ENCODE peak calls at places on chromosomes 12 and 14, in six cellular contexts. R, Z, N, G, V and C are unnamed samples.

GRCh38 chr12:67558775-67559174 is 89.8 kb upstream of the DYRK2 start:
- DNase-seq in R (no peak), Z (no peak), N (no peak), G (no peak), V (no peak), C (no peak)

GRCh38 chr12:132565365-132565764 is 45.0 kb downstream of the LRCOL1 start:
- DNase-seq in R (no peak), Z (no peak), N (no peak), G (no peak), V (no peak), C (no peak)

GRCh38 chr12:95371571-95371970 is 102.4 kb upstream of the METAP2 start:
- DNase-seq in R (no peak), Z (no peak), N (no peak), G (no peak), V (no peak), C (no peak)

GRCh38 chr12:20368653-20369163 is 371 bp downstream of the PDE3A start:
- DNase-seq in R (peak; percentile 4), Z (no peak), N (peak; percentile 14), G (no peak), V (peak; percentile 50), C (no peak)

GRCh38 chr14:21072102-21072501 is 2.0 kb downstream of the ARHGEF40 start:
- DNase-seq in R (no peak), Z (no peak), N (peak; percentile 54), G (peak; percentile 44), V (peak; percentile 53), C (no peak)

GRCh38 chr12:52426034-52426433 is 8.1 kb downstream of the KRT75 start:
- DNase-seq in R (no peak), Z (no peak), N (no peak), G (no peak), V (no peak), C (no peak)

GRCh38 chr12:46124848-46125619 is 134.7 kb upstream of the SCAF11 start:
- DNase-seq in R (peak; percentile 47), Z (peak; percentile 45), N (peak; percentile 81), G (peak; percentile 58), V (peak; percentile 34), C (no peak)

GRCh38 chr14:59333235-59333634 is 131.9 kb downstream of the GPR135 start:
- DNase-seq in R (no peak), Z (no peak), N (no peak), G (no peak), V (no peak), C (no peak)

GRCh38 chr12:50251619-50252300 is 31.6 kb downstream of the LIMA1 start:
- DNase-seq in R (no peak), Z (no peak), N (no peak), G (peak; percentile 60), V (no peak), C (no peak)

GRCh38 chr12:46246021-46246700 is 22.7 kb downstream of the SLC38A1 start:
- DNase-seq in R (no peak), Z (no peak), N (no peak), G (no peak), V (no peak), C (no peak)

GRCh38 chr12:104686196-104686595 is 229.4 kb downstream of the CHST11 start:
- DNase-seq in R (no peak), Z (no peak), N (peak; percentile 31), G (no peak), V (no peak), C (no peak)

GRCh38 chr12:74903522-74903921 is 306.1 kb downstream of the KCNC2 start:
- DNase-seq in R (no peak), Z (peak; percentile 33), N (peak; percentile 25), G (no peak), V (no peak), C (no peak)

GRCh38 chr14:100533647-100534485 is 53.4 kb downstream of the BEGAIN start:
- DNase-seq in R (no peak), Z (no peak), N (no peak), G (no peak), V (peak; percentile 23), C (no peak)

GRCh38 chr12:132150780-132151144 is 6.5 kb downstream of the NOC4L start:
- DNase-seq in R (no peak), Z (no peak), N (no peak), G (no peak), V (no peak), C (no peak)

GRCh38 chr12:108884116-108885012 is 4.5 kb downstream of the DAO start:
- DNase-seq in R (no peak), Z (peak; percentile 40), N (peak; percentile 23), G (no peak), V (peak; percentile 61), C (peak; percentile 42)

GRCh38 chr14:50668008-50668851 is at the start of gene SAV1:
- DNase-seq in R (peak; percentile 70), Z (no peak), N (peak; percentile 81), G (peak; percentile 75), V (peak; percentile 89), C (peak; percentile 27)

GRCh38 chr12:122449317-122449716 is 26.8 kb upstream of the CLIP1 start:
- DNase-seq in R (no peak), Z (no peak), N (peak; percentile 94), G (peak; percentile 81), V (no peak), C (no peak)

GRCh38 chr12:98618952-98619351 is 25.5 kb downstream of the SLC25A3 start:
- DNase-seq in R (no peak), Z (no peak), N (peak; percentile 60), G (no peak), V (no peak), C (no peak)

GRCh38 chr14:80606347-80606772 is 335.2 kb downstream of the CEP128 start:
- DNase-seq in R (no peak), Z (no peak), N (no peak), G (no peak), V (no peak), C (no peak)

GRCh38 chr14:83255015-83255726 is 1721.5 kb upstream of the SEL1L start:
- DNase-seq in R (no peak), Z (no peak), N (peak; percentile 5), G (no peak), V (no peak), C (no peak)

GRCh38 chr12:113159937-113160336 is 10.4 kb downstream of the CFAP73 start:
- DNase-seq in R (peak; percentile 35), Z (no peak), N (no peak), G (no peak), V (no peak), C (no peak)

GRCh38 chr12:108214046-108214445 is 85.0 kb downstream of the WSCD2 start:
- DNase-seq in R (no peak), Z (no peak), N (no peak), G (no peak), V (no peak), C (no peak)

GRCh38 chr12:55996201-55996714 is 818 bp upstream of the SUOX start:
- DNase-seq in R (peak; percentile 5), Z (no peak), N (peak; percentile 45), G (no peak), V (peak; percentile 34), C (peak; percentile 39)

GRCh38 chr14:102929349-102930137 is 7.1 kb downstream of the AMN start:
- DNase-seq in R (no peak), Z (no peak), N (no peak), G (no peak), V (no peak), C (no peak)

GRCh38 chr12:24853588-24853987 is 95.3 kb downstream of the BCAT1 start:
- DNase-seq in R (no peak), Z (no peak), N (peak; percentile 88), G (peak; percentile 30), V (no peak), C (no peak)

GRCh38 chr12:7709969-7710368 is 1.3 kb upstream of the DPPA3 start:
- DNase-seq in R (no peak), Z (no peak), N (no peak), G (no peak), V (no peak), C (no peak)

GRCh38 chr14:79018846-79019245 is 848.7 kb downstream of the NRXN3 start:
- DNase-seq in R (no peak), Z (no peak), N (peak; percentile 84), G (peak; percentile 7), V (no peak), C (no peak)

GRCh38 chr14:23442721-23443356 is 7.4 kb upstream of the MYH7 start:
- DNase-seq in R (no peak), Z (no peak), N (no peak), G (no peak), V (peak; percentile 55), C (no peak)

GRCh38 chr14:82045339-82045738 is 511.7 kb upstream of the SEL1L start:
- DNase-seq in R (no peak), Z (no peak), N (no peak), G (no peak), V (no peak), C (no peak)

GRCh38 chr12:115481141-115481540 is 796.4 kb downstream of the MED13L start:
- DNase-seq in R (no peak), Z (no peak), N (no peak), G (no peak), V (no peak), C (no peak)

GRCh38 chr14:75125617-75126016 is 1.2 kb downstream of the NEK9 start:
- DNase-seq in R (no peak), Z (no peak), N (peak; percentile 81), G (no peak), V (no peak), C (no peak)

GRCh38 chr12:57613427-57614109 is 2.3 kb downstream of the ARHGEF25 start:
- DNase-seq in R (no peak), Z (no peak), N (no peak), G (no peak), V (no peak), C (no peak)

GRCh38 chr14:73786942-73787759 is 64.5 kb upstream of the PTGR2 start:
- DNase-seq in R (peak; percentile 57), Z (no peak), N (peak; percentile 49), G (no peak), V (peak; percentile 74), C (peak; percentile 49)

GRCh38 chr12:117119592-117120198 is 20.5 kb upstream of the TESC start:
- DNase-seq in R (no peak), Z (no peak), N (no peak), G (no peak), V (no peak), C (no peak)

GRCh38 chr12:131133015-131133905 is 179.6 kb downstream of the ADGRD1 start:
- DNase-seq in R (no peak), Z (no peak), N (no peak), G (no peak), V (no peak), C (no peak)

GRCh38 chr14:76500011-76500410 is 124.1 kb downstream of the ESRRB start:
- DNase-seq in R (no peak), Z (no peak), N (peak; percentile 3), G (no peak), V (no peak), C (no peak)

GRCh38 chr14:64213853-64214570 is 80.2 kb downstream of the ESR2 start:
- DNase-seq in R (no peak), Z (no peak), N (no peak), G (no peak), V (no peak), C (no peak)

GRCh38 chr14:97760050-97760449 is 962.9 kb downstream of the VRK1 start:
- DNase-seq in R (no peak), Z (no peak), N (no peak), G (no peak), V (no peak), C (no peak)

GRCh38 chr12:80627773-80628172 is 79.7 kb upstream of the MYF6 start:
- DNase-seq in R (no peak), Z (no peak), N (peak; percentile 99), G (peak; percentile 10), V (no peak), C (no peak)